ENCODE peak calls at places on chromosomes 13 and 19, in eight cellular contexts. One of them, this sample, is unnamed.

GRCh38 chr19:43420954-43421353 is 6.3 kb downstream of the TEX101 start:
- DNase-seq in activated CD8-positive, alpha-beta T cell treated with anti-CD3 and anti-CD28 coated beads for 36 hours: no peak
- DNase-seq in NCI-H187: no peak
- DNase-seq in stimulated activated CD8-positive, alpha-beta memory T cell treated with anti-CD3 and anti-CD28 coated beads, Interleukin-4, amount 100 ng/mL, for 4 hours: no peak
- DNase-seq in Right ventricle myocardium superior: no peak
- DNase-seq in T follicular helper cell: no peak
- DNase-seq in hypothalamus: no peak
- DNase-seq in non-pigmented ciliary epithelial cell: no peak
- DNase-seq in this sample: no peak

GRCh38 chr13:39942901-39943273 is 287.4 kb downstream of the COG6 start:
- DNase-seq in hypothalamus: no peak
- DNase-seq in T follicular helper cell: peak; percentile 52
- DNase-seq in NCI-H187: peak; percentile 18
- DNase-seq in Right ventricle myocardium superior: peak; percentile 74
- DNase-seq in stimulated activated CD8-positive, alpha-beta memory T cell treated with anti-CD3 and anti-CD28 coated beads, Interleukin-4, amount 100 ng/mL, for 4 hours: peak; percentile 40
- DNase-seq in activated CD8-positive, alpha-beta T cell treated with anti-CD3 and anti-CD28 coated beads for 36 hours: peak; percentile 80
- DNase-seq in non-pigmented ciliary epithelial cell: peak; percentile 71
- DNase-seq in this sample: peak; percentile 65

GRCh38 chr19:44869728-44870470 is 21.2 kb upstream of the TOMM40 start:
- DNase-seq in T follicular helper cell: no peak
- DNase-seq in hypothalamus: no peak
- DNase-seq in NCI-H187: no peak
- DNase-seq in activated CD8-positive, alpha-beta T cell treated with anti-CD3 and anti-CD28 coated beads for 36 hours: no peak
- DNase-seq in Right ventricle myocardium superior: no peak
- DNase-seq in stimulated activated CD8-positive, alpha-beta memory T cell treated with anti-CD3 and anti-CD28 coated beads, Interleukin-4, amount 100 ng/mL, for 4 hours: no peak
- DNase-seq in non-pigmented ciliary epithelial cell: peak; percentile 82
- DNase-seq in this sample: peak; percentile 73

GRCh38 chr13:109345433-109345941 is 440.9 kb downstream of the IRS2 start:
- DNase-seq in stimulated activated CD8-positive, alpha-beta memory T cell treated with anti-CD3 and anti-CD28 coated beads, Interleukin-4, amount 100 ng/mL, for 4 hours: no peak
- DNase-seq in non-pigmented ciliary epithelial cell: peak; percentile 65
- DNase-seq in Right ventricle myocardium superior: no peak
- DNase-seq in NCI-H187: no peak
- DNase-seq in hypothalamus: no peak
- DNase-seq in activated CD8-positive, alpha-beta T cell treated with anti-CD3 and anti-CD28 coated beads for 36 hours: no peak
- DNase-seq in T follicular helper cell: no peak
- DNase-seq in this sample: no peak

GRCh38 chr13:51584731-51585191 is 499 bp downstream of the WDFY2 start:
- DNase-seq in activated CD8-positive, alpha-beta T cell treated with anti-CD3 and anti-CD28 coated beads for 36 hours: peak; percentile 79
- DNase-seq in stimulated activated CD8-positive, alpha-beta memory T cell treated with anti-CD3 and anti-CD28 coated beads, Interleukin-4, amount 100 ng/mL, for 4 hours: peak; percentile 17
- DNase-seq in hypothalamus: peak; percentile 42
- DNase-seq in non-pigmented ciliary epithelial cell: no peak
- DNase-seq in NCI-H187: no peak
- DNase-seq in Right ventricle myocardium superior: peak; percentile 78
- DNase-seq in T follicular helper cell: peak; percentile 55
- DNase-seq in this sample: peak; percentile 63

GRCh38 chr13:44218501-44219240 is 155.0 kb upstream of the SERP2 start:
- DNase-seq in NCI-H187: peak; percentile 72
- DNase-seq in Right ventricle myocardium superior: peak; percentile 86
- DNase-seq in hypothalamus: no peak
- DNase-seq in stimulated activated CD8-positive, alpha-beta memory T cell treated with anti-CD3 and anti-CD28 coated beads, Interleukin-4, amount 100 ng/mL, for 4 hours: no peak
- DNase-seq in T follicular helper cell: no peak
- DNase-seq in non-pigmented ciliary epithelial cell: no peak
- DNase-seq in activated CD8-positive, alpha-beta T cell treated with anti-CD3 and anti-CD28 coated beads for 36 hours: no peak
- DNase-seq in this sample: peak; percentile 33

GRCh38 chr13:106471957-106472543 is 63.4 kb downstream of the EFNB2 start:
- DNase-seq in Right ventricle myocardium superior: no peak
- DNase-seq in stimulated activated CD8-positive, alpha-beta memory T cell treated with anti-CD3 and anti-CD28 coated beads, Interleukin-4, amount 100 ng/mL, for 4 hours: no peak
- DNase-seq in hypothalamus: no peak
- DNase-seq in NCI-H187: no peak
- DNase-seq in T follicular helper cell: no peak
- DNase-seq in non-pigmented ciliary epithelial cell: peak; percentile 76
- DNase-seq in activated CD8-positive, alpha-beta T cell treated with anti-CD3 and anti-CD28 coated beads for 36 hours: no peak
- DNase-seq in this sample: peak; percentile 71

GRCh38 chr19:6232567-6232966 is 47.2 kb downstream of the MLLT1 start:
- DNase-seq in non-pigmented ciliary epithelial cell: no peak
- DNase-seq in hypothalamus: no peak
- DNase-seq in NCI-H187: no peak
- DNase-seq in T follicular helper cell: no peak
- DNase-seq in stimulated activated CD8-positive, alpha-beta memory T cell treated with anti-CD3 and anti-CD28 coated beads, Interleukin-4, amount 100 ng/mL, for 4 hours: no peak
- DNase-seq in activated CD8-positive, alpha-beta T cell treated with anti-CD3 and anti-CD28 coated beads for 36 hours: no peak
- DNase-seq in Right ventricle myocardium superior: no peak
- DNase-seq in this sample: no peak

GRCh38 chr13:30744056-30744684 is 8.8 kb downstream of the ALOX5AP start:
- DNase-seq in T follicular helper cell: peak; percentile 61
- DNase-seq in NCI-H187: no peak
- DNase-seq in stimulated activated CD8-positive, alpha-beta memory T cell treated with anti-CD3 and anti-CD28 coated beads, Interleukin-4, amount 100 ng/mL, for 4 hours: peak; percentile 80
- DNase-seq in non-pigmented ciliary epithelial cell: no peak
- DNase-seq in hypothalamus: no peak
- DNase-seq in activated CD8-positive, alpha-beta T cell treated with anti-CD3 and anti-CD28 coated beads for 36 hours: peak; percentile 94
- DNase-seq in Right ventricle myocardium superior: no peak
- DNase-seq in this sample: peak; percentile 65

GRCh38 chr13:109699628-109700071 is 86.7 kb downstream of the IRS2 start:
- DNase-seq in NCI-H187: no peak
- DNase-seq in T follicular helper cell: no peak
- DNase-seq in hypothalamus: no peak
- DNase-seq in stimulated activated CD8-positive, alpha-beta memory T cell treated with anti-CD3 and anti-CD28 coated beads, Interleukin-4, amount 100 ng/mL, for 4 hours: no peak
- DNase-seq in activated CD8-positive, alpha-beta T cell treated with anti-CD3 and anti-CD28 coated beads for 36 hours: no peak
- DNase-seq in non-pigmented ciliary epithelial cell: no peak
- DNase-seq in Right ventricle myocardium superior: no peak
- DNase-seq in this sample: no peak

GRCh38 chr19:28436320-28436719 is 776.6 kb downstream of the UQCRFS1 start:
- DNase-seq in stimulated activated CD8-positive, alpha-beta memory T cell treated with anti-CD3 and anti-CD28 coated beads, Interleukin-4, amount 100 ng/mL, for 4 hours: no peak
- DNase-seq in T follicular helper cell: no peak
- DNase-seq in hypothalamus: no peak
- DNase-seq in activated CD8-positive, alpha-beta T cell treated with anti-CD3 and anti-CD28 coated beads for 36 hours: no peak
- DNase-seq in non-pigmented ciliary epithelial cell: no peak
- DNase-seq in Right ventricle myocardium superior: no peak
- DNase-seq in NCI-H187: no peak
- DNase-seq in this sample: no peak

GRCh38 chr19:35904312-35905068 is 2.2 kb downstream of the HCST start:
- DNase-seq in hypothalamus: no peak
- DNase-seq in Right ventricle myocardium superior: no peak
- DNase-seq in NCI-H187: no peak
- DNase-seq in stimulated activated CD8-positive, alpha-beta memory T cell treated with anti-CD3 and anti-CD28 coated beads, Interleukin-4, amount 100 ng/mL, for 4 hours: no peak
- DNase-seq in T follicular helper cell: no peak
- DNase-seq in non-pigmented ciliary epithelial cell: no peak
- DNase-seq in activated CD8-positive, alpha-beta T cell treated with anti-CD3 and anti-CD28 coated beads for 36 hours: no peak
- DNase-seq in this sample: no peak

GRCh38 chr13:26749285-26749684 is 11.3 kb downstream of the GPR12 start:
- DNase-seq in Right ventricle myocardium superior: no peak
- DNase-seq in hypothalamus: no peak
- DNase-seq in activated CD8-positive, alpha-beta T cell treated with anti-CD3 and anti-CD28 coated beads for 36 hours: no peak
- DNase-seq in NCI-H187: no peak
- DNase-seq in non-pigmented ciliary epithelial cell: no peak
- DNase-seq in stimulated activated CD8-positive, alpha-beta memory T cell treated with anti-CD3 and anti-CD28 coated beads, Interleukin-4, amount 100 ng/mL, for 4 hours: no peak
- DNase-seq in T follicular helper cell: no peak
- DNase-seq in this sample: no peak

GRCh38 chr13:51644649-51645048 is 60.4 kb downstream of the WDFY2 start:
- DNase-seq in non-pigmented ciliary epithelial cell: no peak
- DNase-seq in hypothalamus: no peak
- DNase-seq in stimulated activated CD8-positive, alpha-beta memory T cell treated with anti-CD3 and anti-CD28 coated beads, Interleukin-4, amount 100 ng/mL, for 4 hours: no peak
- DNase-seq in NCI-H187: no peak
- DNase-seq in activated CD8-positive, alpha-beta T cell treated with anti-CD3 and anti-CD28 coated beads for 36 hours: no peak
- DNase-seq in Right ventricle myocardium superior: no peak
- DNase-seq in T follicular helper cell: no peak
- DNase-seq in this sample: peak; percentile 41

GRCh38 chr19:45123440-45123850 is 30.5 kb downstream of the PPP1R37 start:
- DNase-seq in NCI-H187: no peak
- DNase-seq in non-pigmented ciliary epithelial cell: no peak
- DNase-seq in stimulated activated CD8-positive, alpha-beta memory T cell treated with anti-CD3 and anti-CD28 coated beads, Interleukin-4, amount 100 ng/mL, for 4 hours: no peak
- DNase-seq in T follicular helper cell: no peak
- DNase-seq in hypothalamus: no peak
- DNase-seq in activated CD8-positive, alpha-beta T cell treated with anti-CD3 and anti-CD28 coated beads for 36 hours: no peak
- DNase-seq in Right ventricle myocardium superior: no peak
- DNase-seq in this sample: no peak

This sample was measured in adrenal gland.